ENCODE peak calls at places on chromosomes 5 and 9, in four cellular contexts. One of them, this sample, is unnamed.

GRCh38 chr5:1731091-1731639 is 68.5 kb downstream of the MRPL36 start:
- DNase-seq in SK-N-MC: no peak
- DNase-seq in gastrocnemius medialis: no peak
- DNase-seq in lower lobe of right lung: no peak
- DNase-seq in this sample: peak; percentile 31

GRCh38 chr9:131776473-131776872 is 36.6 kb upstream of the RAPGEF1 start:
- DNase-seq in gastrocnemius medialis: no peak
- DNase-seq in lower lobe of right lung: no peak
- DNase-seq in SK-N-MC: no peak
- DNase-seq in this sample: no peak

GRCh38 chr5:139670369-139671095 is 22.4 kb downstream of the CXXC5 start:
- DNase-seq in gastrocnemius medialis: no peak
- DNase-seq in lower lobe of right lung: no peak
- DNase-seq in SK-N-MC: no peak
- DNase-seq in this sample: no peak

GRCh38 chr9:17251100-17251499 is 116.3 kb downstream of the CNTLN start:
- DNase-seq in SK-N-MC: no peak
- DNase-seq in lower lobe of right lung: no peak
- DNase-seq in gastrocnemius medialis: no peak
- DNase-seq in this sample: no peak

GRCh38 chr5:12242960-12243888 is 339.0 kb upstream of the CTNND2 start:
- DNase-seq in gastrocnemius medialis: no peak
- DNase-seq in SK-N-MC: no peak
- DNase-seq in lower lobe of right lung: no peak
- DNase-seq in this sample: peak; percentile 58

GRCh38 chr5:154573011-154573410 is 95.0 kb upstream of the HAND1 start:
- DNase-seq in SK-N-MC: no peak
- DNase-seq in lower lobe of right lung: no peak
- DNase-seq in gastrocnemius medialis: no peak
- DNase-seq in this sample: no peak

GRCh38 chr9:107020040-107020530 is 157.1 kb downstream of the ZNF462 start:
- DNase-seq in gastrocnemius medialis: no peak
- DNase-seq in lower lobe of right lung: no peak
- DNase-seq in SK-N-MC: no peak
- DNase-seq in this sample: no peak

GRCh38 chr9:133763272-133764183 is 25.4 kb upstream of the SARDH start:
- DNase-seq in lower lobe of right lung: peak; percentile 28
- DNase-seq in gastrocnemius medialis: no peak
- DNase-seq in SK-N-MC: no peak
- DNase-seq in this sample: peak; percentile 42

GRCh38 chr5:35742006-35742405 is 114.7 kb upstream of the IL7R start:
- DNase-seq in lower lobe of right lung: no peak
- DNase-seq in SK-N-MC: no peak
- DNase-seq in gastrocnemius medialis: no peak
- DNase-seq in this sample: no peak

GRCh38 chr9:90044710-90045151 is 439.9 kb downstream of the GADD45G start:
- DNase-seq in gastrocnemius medialis: no peak
- DNase-seq in SK-N-MC: no peak
- DNase-seq in lower lobe of right lung: no peak
- DNase-seq in this sample: no peak

GRCh38 chr9:113564804-113565237 is 101.3 kb downstream of the RGS3 start:
- DNase-seq in SK-N-MC: no peak
- DNase-seq in gastrocnemius medialis: no peak
- DNase-seq in lower lobe of right lung: peak; percentile 74
- DNase-seq in this sample: peak; percentile 69

GRCh38 chr9:76560481-76560891 is 101.5 kb downstream of the GCNT1 start:
- DNase-seq in gastrocnemius medialis: no peak
- DNase-seq in lower lobe of right lung: no peak
- DNase-seq in SK-N-MC: no peak
- DNase-seq in this sample: no peak

GRCh38 chr5:147986134-147986757 is 77.5 kb upstream of the SPINK5 start:
- DNase-seq in gastrocnemius medialis: no peak
- DNase-seq in lower lobe of right lung: no peak
- DNase-seq in SK-N-MC: no peak
- DNase-seq in this sample: no peak

GRCh38 chr9:23117621-23118020 is 671.0 kb downstream of the DMRTA1 start:
- DNase-seq in gastrocnemius medialis: no peak
- DNase-seq in SK-N-MC: no peak
- DNase-seq in lower lobe of right lung: no peak
- DNase-seq in this sample: no peak

GRCh38 chr9:117088140-117088539 is 326.7 kb downstream of the ASTN2 start:
- DNase-seq in gastrocnemius medialis: no peak
- DNase-seq in lower lobe of right lung: no peak
- DNase-seq in SK-N-MC: no peak
- DNase-seq in this sample: no peak

GRCh38 chr9:70110194-70111041 is 66.8 kb downstream of the MAMDC2 start:
- DNase-seq in SK-N-MC: no peak
- DNase-seq in gastrocnemius medialis: no peak
- DNase-seq in lower lobe of right lung: no peak
- DNase-seq in this sample: no peak

DNA sequence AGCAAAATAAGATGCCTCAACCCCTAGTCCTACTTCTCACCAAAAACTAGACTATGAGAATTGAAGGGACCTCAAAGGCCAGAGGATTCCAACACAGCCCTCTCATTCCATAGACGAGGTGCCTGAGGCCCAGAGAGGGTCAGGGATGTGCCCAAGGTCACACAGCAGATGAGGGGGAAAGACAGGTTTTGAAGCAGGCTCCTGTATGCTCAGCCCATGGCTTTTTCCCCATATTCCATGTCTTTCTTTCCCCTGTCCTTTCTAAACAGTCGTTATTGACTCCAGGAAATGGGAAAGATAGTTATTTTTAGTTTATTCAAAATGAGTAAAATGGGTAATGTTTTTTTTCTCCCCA is 61.2 kb upstream of the COL15A1 start:
- DNase-seq in lower lobe of right lung: no peak
- DNase-seq in SK-N-MC: no peak
- DNase-seq in gastrocnemius medialis: no peak
- DNase-seq in this sample: no peak
- H3K27ac ChIP-seq in lower lobe of right lung: no peak overlapping the region
- H3K27ac ChIP-seq in SK-N-MC: no peak overlapping the region
- H3K27ac ChIP-seq in gastrocnemius medialis: peak overlapping the region; percentile 33
- H3K27ac ChIP-seq in this sample: no peak overlapping the region

DNA sequence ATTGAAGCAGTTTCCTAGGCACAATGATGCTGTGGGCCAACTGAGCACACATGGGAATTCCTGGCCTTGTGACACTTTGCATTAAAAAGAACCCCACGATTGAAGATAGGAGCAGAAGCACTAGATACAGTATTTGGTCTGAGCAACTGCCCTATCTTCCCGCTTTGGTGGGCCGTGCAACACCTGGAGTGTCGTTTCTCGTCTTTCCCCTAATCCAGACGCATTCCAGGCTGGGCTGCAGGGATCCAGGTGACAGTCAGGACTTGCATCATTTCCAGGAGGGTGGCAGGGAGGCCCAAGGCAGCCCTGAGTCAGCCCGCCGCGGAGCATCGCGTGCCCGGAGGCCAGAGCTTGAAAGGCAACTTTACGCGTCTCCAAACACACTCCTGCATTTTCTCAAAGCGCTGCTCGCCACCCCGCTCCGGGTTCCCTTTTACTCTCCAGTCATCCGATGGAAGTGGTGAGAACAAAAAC is 719 bp upstream of the STC2 start:
- DNase-seq in SK-N-MC: no peak
- DNase-seq in gastrocnemius medialis: peak; percentile 27
- DNase-seq in lower lobe of right lung: no peak
- DNase-seq in this sample: peak; percentile 90
- H3K4me3 ChIP-seq in SK-N-MC: peak overlapping the region; percentile 76
- H3K4me3 ChIP-seq in gastrocnemius medialis: peak overlapping the region; percentile 47
- H3K4me3 ChIP-seq in lower lobe of right lung: peak overlapping the region; percentile 51
- H3K4me3 ChIP-seq in this sample: peak overlapping the region; percentile 47

GRCh38 chr5:17365756-17366155 is 132.3 kb upstream of the TAF11L2 start:
- DNase-seq in lower lobe of right lung: no peak
- DNase-seq in SK-N-MC: no peak
- DNase-seq in gastrocnemius medialis: no peak
- DNase-seq in this sample: no peak
- H3K27ac ChIP-seq in lower lobe of right lung: no peak overlapping the region
- H3K27ac ChIP-seq in SK-N-MC: no peak overlapping the region
- H3K27ac ChIP-seq in gastrocnemius medialis: no peak overlapping the region
- H3K27ac ChIP-seq in this sample: no peak overlapping the region

GRCh38 chr5:150801117-150801927 is 22.8 kb downstream of the SMIM3 start:
- DNase-seq in gastrocnemius medialis: no peak
- DNase-seq in lower lobe of right lung: no peak
- DNase-seq in SK-N-MC: peak; percentile 67
- DNase-seq in this sample: no peak
- H3K4me3 ChIP-seq in gastrocnemius medialis: peak overlapping the region; percentile 29
- H3K4me3 ChIP-seq in lower lobe of right lung: peak overlapping the region; percentile 44
- H3K4me3 ChIP-seq in SK-N-MC: peak overlapping the region; percentile 73
- H3K4me3 ChIP-seq in this sample: peak overlapping the region; percentile 3

This sample was measured in RWPE2.